ENCODE peak calls at places on chromosomes 13 and 19, in seven cellular contexts. S is CD4-positive, alpha-beta T cell; U is suprapubic skin; C is lower lobe of right lung; T is tibial artery; P is testis; W is heart left ventricle. L is an unnamed sample. For H3K27me3, the result is how much of the 10 kb centered on the place peaks cover.

GRCh38 chr19:21256722-21257121 is 72.5 kb downstream of the ZNF708 start:
- DNase-seq in S (no peak), C (no peak), W (no peak), T (no peak), P (peak), U (no peak), L (no peak)

GRCh38 chr19:55443045-55443823 is at the start of gene SHISA7:
- DNase-seq in T (no peak), S (no peak), U (no peak), W (no peak), C (no peak), P (no peak), L (no peak)

GRCh38 chr19:33193864-33194362 is at the start of gene LRP3:
- DNase-seq in C (peak), U (no peak), S (no peak), P (peak), T (no peak), W (peak), L (no peak)

GRCh38 chr13:37617162-37617561 is 18.6 kb upstream of the POSTN start:
- DNase-seq in T (no peak), W (no peak), P (no peak), C (no peak), U (no peak), S (no peak), L (no peak)

GRCh38 chr13:107124129-107124718 is 556.3 kb upstream of the ARGLU1 start:
- DNase-seq in P (no peak), U (no peak), T (no peak), C (no peak), S (no peak), W (no peak), L (no peak)

GRCh38 chr19:40530091-40530901 is 46.4 kb upstream of the SHKBP1 start:
- DNase-seq in U (no peak), P (peak), C (no peak), S (no peak), T (no peak), W (no peak), L (peak)

GRCh38 chr19:18754501-18754900 is 36.6 kb downstream of the COMP start:
- DNase-seq in P (no peak), S (no peak), W (no peak), T (no peak), U (no peak), C (no peak), L (no peak)

GRCh38 chr19:10602330-10603083 is 15.4 kb upstream of the AP1M2 start:
- DNase-seq in P (peak), W (peak), T (peak), C (peak), S (peak), U (peak), L (peak)

GRCh38 chr13:77397636-77398035 is 70.7 kb upstream of the MYCBP2 start:
- DNase-seq in S (no peak), W (no peak), P (no peak), T (no peak), U (no peak), C (no peak), L (no peak)

GRCh38 chr13:48790199-48790598 is 136.5 kb downstream of the CYSLTR2 start:
- DNase-seq in P (no peak), T (no peak), C (no peak), W (no peak), S (no peak), U (no peak), L (no peak)

GRCh38 chr13:112755331-112755730 is 65.5 kb downstream of the ATP11A start:
- DNase-seq in W (no peak), T (no peak), U (no peak), P (no peak), S (no peak), C (no peak), L (no peak)

GRCh38 chr13:93235258-93236015 is 8.8 kb downstream of the GPC6 start:
- DNase-seq in W (no peak), U (no peak), P (no peak), S (no peak), T (peak), C (no peak), L (no peak)

GRCh38 chr13:85497652-85498051 is 301.6 kb downstream of the SLITRK6 start:
- DNase-seq in C (no peak), P (no peak), U (no peak), T (no peak), S (no peak), W (no peak), L (no peak)

GRCh38 chr13:114303700-114304327 is 10.5 kb upstream of the CHAMP1 start:
- DNase-seq in C (no peak), S (no peak), W (no peak), U (no peak), P (no peak), T (no peak), L (no peak)

GRCh38 chr19:39435499-39436349 is at the start of gene RPS16:
- DNase-seq in C (peak), U (peak), W (peak), T (peak), P (peak), S (peak), L (peak)

GRCh38 chr13:77596777-77597176 is 61.3 kb downstream of the SCEL start:
- DNase-seq in C (no peak), W (no peak), U (no peak), S (no peak), T (no peak), P (no peak), L (no peak)

GRCh38 chr13:26377038-26377437 is 123.1 kb downstream of the CDK8 start:
- DNase-seq in P (no peak), T (no peak), W (no peak), S (no peak), C (no peak), U (no peak), L (no peak)

GRCh38 chr19:32498641-32499200 is 82.3 kb upstream of the PDCD5 start:
- DNase-seq in P (no peak), U (no peak), S (no peak), T (no peak), W (peak), C (no peak), L (no peak)

GRCh38 chr19:14517840-14518505 is at the start of gene DNAJB1:
- DNase-seq in T (peak), C (peak), W (peak), U (peak), S (peak), P (peak), L (no peak)

GRCh38 chr19:41698746-41699230 is 9.6 kb upstream of the CEACAM5 start:
- DNase-seq in P (no peak), S (no peak), W (no peak), C (no peak), T (no peak), U (no peak), L (no peak)

GRCh38 chr13:45142440-45143345 is 22.4 kb downstream of the GTF2F2 start:
- DNase-seq in C (no peak), W (no peak), S (no peak), U (no peak), T (no peak), P (no peak), L (no peak)

GRCh38 chr19:1262687-1263123 is 6.4 kb upstream of the CIRBP start:
- DNase-seq in W (no peak), U (no peak), S (no peak), C (no peak), T (no peak), P (no peak), L (no peak)

GRCh38 chr13:77779461-77780272 is 82.2 kb downstream of the SLAIN1 start:
- DNase-seq in S (no peak), U (no peak), W (no peak), T (no peak), P (peak), C (peak), L (no peak)

GRCh38 chr13:113187263-113187669 is 21.2 kb downstream of the PCID2 start:
- DNase-seq in C (no peak), P (no peak), S (no peak), U (peak), T (peak), W (peak), L (no peak)

GRCh38 chr13:100668408-100668807 is 6.2 kb downstream of the TMTC4 start:
- DNase-seq in U (no peak), W (no peak), T (no peak), S (no peak), C (no peak), P (no peak), L (no peak)

GRCh38 chr13:76014618-76015315 is 378.6 kb downstream of the LMO7 start:
- DNase-seq in P (peak), U (no peak), W (no peak), C (no peak), T (no peak), S (no peak), L (no peak)

GRCh38 chr19:39407644-39408391 is 1.2 kb downstream of the ZFP36 start:
- DNase-seq in T (no peak), U (peak), C (peak), P (no peak), W (peak), S (peak), L (peak)

GRCh38 chr13:112626124-112626523 is 38.2 kb upstream of the TUBGCP3 start:
- DNase-seq in P (no peak), T (peak), W (no peak), S (no peak), C (no peak), U (no peak), L (no peak)

GRCh38 chr13:21256351-21256761 is 79.9 kb downstream of the MRPL57 start:
- DNase-seq in W (no peak), S (no peak), P (no peak), U (no peak), T (no peak), C (no peak), L (no peak)

GRCh38 chr19:41941410-41942202 is 13.4 kb upstream of the ERFL start:
- DNase-seq in U (no peak), W (no peak), S (no peak), C (no peak), P (no peak), T (no peak), L (no peak)

GRCh38 chr13:49429061-49429460 is 14.8 kb downstream of the CAB39L start:
- DNase-seq in S (no peak), T (no peak), W (no peak), P (no peak), C (no peak), U (no peak), L (no peak)

GRCh38 chr19:19214892-19215291 is 3.1 kb downstream of the NCAN start:
- DNase-seq in T (no peak), S (no peak), C (no peak), U (no peak), P (peak), W (no peak), L (no peak)

GRCh38 chr13:46160474-46161066 is 21.4 kb downstream of the LCP1 start:
- DNase-seq in W (no peak), P (no peak), U (no peak), T (no peak), S (no peak), C (no peak), L (peak)

GRCh38 chr13:114063545-114064515 is 68.6 kb downstream of the RASA3 start:
- DNase-seq in U (peak), P (no peak), T (peak), C (peak), W (peak), S (no peak), L (no peak)

GRCh38 chr19:45717131-45717982 is 13.3 kb downstream of the FBXO46 start:
- DNase-seq in P (peak), U (peak), S (peak), C (peak), T (peak), W (peak), L (peak)

GRCh38 chr13:46552888-46553520 is at the start of gene LRCH1:
- DNase-seq in S (peak), C (peak), T (peak), P (peak), W (peak), U (peak), L (peak)

DNA sequence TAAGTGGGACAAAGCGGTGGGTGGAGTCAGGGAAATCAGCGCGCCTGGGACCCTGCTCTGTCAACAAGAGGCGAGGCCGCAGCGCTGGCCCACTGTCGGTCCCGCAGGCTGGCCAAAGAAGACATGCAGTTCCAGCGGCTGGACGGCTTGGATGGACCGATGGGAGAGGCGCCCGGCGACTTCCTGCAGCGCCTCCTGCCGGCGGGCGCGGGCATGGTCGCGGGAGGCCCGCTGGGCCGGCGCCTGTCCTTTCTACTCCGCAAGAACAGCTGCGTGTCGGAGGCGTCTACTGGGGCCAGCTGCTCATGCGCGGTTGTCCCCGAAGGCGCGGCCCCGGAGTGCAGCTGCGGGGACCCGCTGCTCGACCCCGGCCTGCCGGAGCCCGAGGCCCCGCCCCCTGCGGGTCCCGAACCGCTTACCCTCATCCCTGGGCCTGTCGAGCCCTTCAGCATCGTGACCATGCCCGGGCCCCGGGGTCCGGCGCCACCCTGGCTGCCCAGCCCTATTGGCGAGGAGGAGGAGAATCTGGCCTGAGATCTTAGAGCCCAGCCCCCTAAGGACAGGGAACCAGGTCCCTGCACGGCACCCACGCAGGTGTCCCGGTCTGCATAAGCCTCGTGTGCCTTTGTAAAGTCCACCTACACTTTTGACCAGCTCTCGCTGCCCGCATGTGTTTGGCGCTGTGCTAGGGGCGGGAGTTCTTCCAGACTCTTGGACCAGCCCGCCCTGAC is 6.1 kb downstream of the BEST2 start:
- DNase-seq in P (peak), W (peak), T (peak), S (peak), U (peak), C (peak), L (peak)
- TF ChIP-seq CTCF in P (peak), W (peak), T (peak), S (peak), U (peak), C (peak), L (peak)

DNA sequence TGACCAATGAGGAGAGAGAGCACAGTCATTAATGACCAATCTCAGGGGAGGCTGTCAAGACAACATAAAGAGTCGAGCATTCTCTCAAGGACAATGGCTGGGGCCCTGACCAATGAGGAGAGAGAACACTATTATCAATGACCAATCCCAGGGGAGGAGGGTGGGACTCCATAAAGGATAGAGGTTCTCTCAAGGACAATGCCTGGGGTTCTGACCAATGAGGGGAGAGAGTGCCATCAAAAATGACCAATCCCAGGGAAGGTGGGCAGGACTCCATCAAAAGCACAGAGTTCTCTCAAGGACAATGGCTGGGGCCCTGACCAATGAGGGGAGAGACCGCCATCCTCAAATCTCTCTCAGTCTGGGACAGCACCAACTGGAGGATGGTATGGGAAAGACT is 3.3 kb upstream of the KLK11 start:
- DNase-seq in U (peak), P (peak), W (no peak), C (no peak), S (no peak), T (no peak), L (no peak)
- H3K27me3 ChIP-seq in U (under half), P (under half), W (under half), C (half or more), S (under half), T (under half), L (under half)

GRCh38 chr13:73286177-73286576 is 227.4 kb downstream of the KLF5 start:
- DNase-seq in S (no peak), P (no peak), U (no peak), C (no peak), W (no peak), T (no peak), L (no peak)
- TF ChIP-seq CTCF in S (no peak), P (no peak), U (no peak), C (no peak), W (no peak), T (no peak), L (no peak)

GRCh38 chr19:38389101-38389925 is 816 bp downstream of the SPRED3 start:
- DNase-seq in S (peak), P (peak), U (no peak), W (no peak), C (no peak), T (peak), L (no peak)

GRCh38 chr19:38392707-38393308 is 4.3 kb downstream of the SPRED3 start:
- DNase-seq in P (no peak), T (no peak), W (no peak), S (no peak), C (no peak), U (no peak), L (no peak)

GRCh38 chr19:38389957-38390924 is 1.7 kb downstream of the SPRED3 start:
- DNase-seq in P (no peak), U (no peak), T (no peak), S (no peak), C (no peak), W (no peak), L (no peak)

GRCh38 chr19:38394488-38394887 is 6.0 kb downstream of the SPRED3 start:
- DNase-seq in P (no peak), T (no peak), W (no peak), U (no peak), S (peak), C (no peak), L (peak)

GRCh38 chr19:38391911-38392464 is 3.5 kb downstream of the SPRED3 start:
- DNase-seq in U (no peak), C (no peak), W (no peak), S (no peak), T (no peak), P (no peak), L (no peak)
- H3K27me3 ChIP-seq in U (under half), C (under half), W (under half), S (under half), T (under half), P (under half), L (under half)

GRCh38 chr19:15550847-15551182 is 42.5 kb downstream of the CYP4F22 start:
- DNase-seq in T (no peak), U (no peak), P (peak), C (no peak), W (no peak), S (no peak), L (peak)
- TF ChIP-seq CTCF in T (no peak), U (no peak), P (no peak), C (no peak), W (no peak), S (no peak), L (no peak)

L was measured in CD8-positive, alpha-beta T cell.